ENCODE peak calls at places on chromosomes 3 and 15, in four cellular contexts. U is neural crest cell, T is hippocampal formation, I is H9. M is an unnamed sample.
A peak's percentile ranks its signal among the peaks of the same experiment; 100 is the strongest.

GRCh38 chr3:82038536-82038935 is 277.1 kb upstream of the GBE1 start:
- DNase-seq in U (no peak), T (no peak), I (no peak), M (no peak)

GRCh38 chr3:158709666-158710083 is 22.6 kb downstream of the RARRES1 start:
- DNase-seq in U (no peak), T (no peak), I (no peak), M (no peak)

GRCh38 chr3:129560269-129560787 is 17.4 kb downstream of the H1-8 start:
- DNase-seq in U (no peak), T (no peak), I (no peak), M (no peak)

GRCh38 chr3:127136024-127136600 is 56.8 kb upstream of the PRR23E start:
- DNase-seq in U (no peak), T (no peak), I (no peak), M (no peak)

GRCh38 chr15:87942316-87942715 is 314.2 kb downstream of the NTRK3 start:
- DNase-seq in U (no peak), T (no peak), I (no peak), M (no peak)

GRCh38 chr15:66864086-66864830 is 162.2 kb downstream of the SMAD6 start:
- DNase-seq in U (no peak), T (no peak), I (peak; percentile 24), M (no peak)

GRCh38 chr15:63046927-63047760 is 4.6 kb downstream of the TPM1 start:
- DNase-seq in U (no peak), T (no peak), I (no peak), M (no peak)

GRCh38 chr3:143216709-143217182 is 97.2 kb downstream of the CHST2 start:
- DNase-seq in U (no peak), T (no peak), I (no peak), M (no peak)

GRCh38 chr3:66860771-66861170 is 137.3 kb upstream of the KBTBD8 start:
- DNase-seq in U (no peak), T (no peak), I (no peak), M (no peak)

GRCh38 chr3:111831840-111832239 is 27.2 kb upstream of the PHLDB2 start:
- DNase-seq in U (no peak), T (no peak), I (no peak), M (no peak)

GRCh38 chr3:197305854-197306253 is 7.4 kb upstream of the DLG1 start:
- DNase-seq in U (no peak), T (no peak), I (no peak), M (no peak)

GRCh38 chr15:59300618-59301139 is 72.0 kb downstream of the MYO1E start:
- DNase-seq in U (no peak), T (no peak), I (no peak), M (no peak)